ENCODE peak calls at places on chromosomes 1 and 21, in seven cellular contexts. F is WTC11; G is heart left ventricle; O is left lung; H is activated T-cell treated with anti-CD3 and anti-CD28 coated beads, Interleukin-2, amount 50 U/mL, for 4 hours; J is left ventricle myocardium superior; R is T-cell. L is an unnamed sample.

GRCh38 chr1:55827350-55827749 is 612.2 kb upstream of the USP24 start:
- ATAC-seq in O (peak; percentile 57), J (peak; percentile 38), G (no peak), F (no peak), H (no peak), R (no peak), L (peak; percentile 80)

GRCh38 chr1:36751525-36751924 is 268.8 kb upstream of the CSF3R start:
- ATAC-seq in F (no peak), R (no peak), O (no peak), H (no peak), G (no peak), J (no peak), L (no peak)

GRCh38 chr21:31410763-31411278 is 66.8 kb upstream of the TIAM1 start:
- ATAC-seq in R (peak; percentile 93), J (no peak), F (no peak), G (no peak), H (peak; percentile 67), O (no peak), L (no peak)

GRCh38 chr21:34008618-34009017 is 64.8 kb upstream of the MRPS6 start:
- ATAC-seq in J (no peak), R (no peak), O (peak; percentile 57), F (peak; percentile 58), H (peak; percentile 89), G (no peak), L (no peak)

GRCh38 chr1:71089536-71090270 is 8.9 kb upstream of the ZRANB2 start:
- ATAC-seq in J (no peak), O (peak; percentile 56), G (no peak), H (no peak), R (no peak), F (no peak), L (peak; percentile 73)

GRCh38 chr1:50155564-50155963 is 46.8 kb downstream of the ELAVL4 start:
- ATAC-seq in H (no peak), R (no peak), F (no peak), O (no peak), G (no peak), J (no peak), L (no peak)

GRCh38 chr21:29639366-29640232 is 300.2 kb downstream of the GRIK1 start:
- ATAC-seq in H (no peak), O (no peak), F (no peak), J (no peak), R (no peak), G (no peak), L (no peak)

GRCh38 chr1:229434005-229434640 is at the start of gene ACTA1:
- ATAC-seq in R (no peak), F (peak; percentile 13), J (peak; percentile 78), G (peak; percentile 57), O (no peak), H (no peak), L (no peak)

GRCh38 chr1:156660752-156661112 is 16.5 kb downstream of the NES start:
- ATAC-seq in F (no peak), J (no peak), H (no peak), G (no peak), R (no peak), O (peak; percentile 3), L (peak; percentile 23)

GRCh38 chr1:107883562-107883961 is 81.4 kb downstream of the VAV3 start:
- ATAC-seq in J (no peak), H (no peak), O (peak; percentile 78), F (no peak), G (no peak), R (no peak), L (no peak)

GRCh38 chr1:151492120-151492519 is 19.1 kb upstream of the CGN start:
- ATAC-seq in R (no peak), O (no peak), F (no peak), G (no peak), J (no peak), H (no peak), L (no peak)

GRCh38 chr1:20829946-20830345 is 42.8 kb upstream of the HP1BP3 start:
- ATAC-seq in R (no peak), O (no peak), G (no peak), F (no peak), J (no peak), H (no peak), L (no peak)

GRCh38 chr1:167071286-167071685 is 18.9 kb downstream of the GPA33 start:
- ATAC-seq in J (no peak), F (no peak), R (no peak), H (no peak), O (no peak), G (no peak), L (no peak)

GRCh38 chr1:20596106-20596505 is 7.2 kb downstream of the CDA start:
- ATAC-seq in F (no peak), J (no peak), H (no peak), G (no peak), R (no peak), O (no peak), L (no peak)

GRCh38 chr1:165116732-165117131 is 239.8 kb downstream of the LMX1A start:
- ATAC-seq in H (no peak), R (no peak), J (no peak), G (no peak), O (peak; percentile 87), F (no peak), L (peak; percentile 87)

GRCh38 chr1:228452194-228453021 is 34.8 kb upstream of the RNF187 start:
- ATAC-seq in F (no peak), H (no peak), J (no peak), G (no peak), R (no peak), O (no peak), L (no peak)

GRCh38 chr1:198123146-198123545 is 33.7 kb upstream of the NEK7 start:
- ATAC-seq in O (no peak), G (no peak), R (no peak), F (no peak), J (no peak), H (no peak), L (peak; percentile 16)

GRCh38 chr1:207493212-207493611 is 2.7 kb upstream of the CR1 start:
- ATAC-seq in F (no peak), J (no peak), H (no peak), R (no peak), G (no peak), O (no peak), L (no peak)

L was measured in SK-N-SH treated with all-trans-retinoic acid at 6 μM for 48 hours.